ENCODE peak calls at places on chromosomes 2 and 18, in seven cellular contexts. E is psoas muscle, J is retina, L is GM23338, D is transverse colon, C is esophagus squamous epithelium, Y is iPS-NIHi11. B is an unnamed sample.

GRCh38 chr2:121902171-121902591 is 146.7 kb downstream of the TSN start:
- DNase-seq in J (no peak), C (no peak), E (no peak), D (no peak), Y (peak; percentile 58), L (peak; percentile 70), B (no peak)

GRCh38 chr2:118176601-118177000 is 88.3 kb downstream of the INSIG2 start:
- DNase-seq in D (no peak), J (no peak), L (no peak), E (no peak), Y (no peak), C (no peak), B (no peak)

GRCh38 chr2:43542285-43542933 is 53.4 kb downstream of the THADA start:
- DNase-seq in Y (peak; percentile 33), J (peak; percentile 12), C (no peak), L (peak; percentile 42), E (no peak), D (no peak), B (no peak)

GRCh38 chr2:8648441-8648840 is 33.4 kb upstream of the ID2 start:
- DNase-seq in L (no peak), Y (no peak), C (no peak), J (no peak), E (no peak), D (no peak), B (no peak)

GRCh38 chr2:235468978-235469694 is 24.7 kb upstream of the AGAP1 start:
- DNase-seq in E (no peak), J (no peak), C (no peak), Y (peak; percentile 41), L (peak; percentile 22), D (peak; percentile 14), B (no peak)

GRCh38 chr2:24928036-24928435 is 8.0 kb upstream of the ADCY3 start:
- DNase-seq in C (no peak), D (no peak), J (no peak), E (no peak), Y (no peak), L (no peak), B (no peak)

GRCh38 chr2:19541884-19542283 is 183.5 kb upstream of the OSR1 start:
- DNase-seq in L (peak; percentile 61), D (no peak), J (no peak), C (no peak), E (no peak), Y (peak; percentile 29), B (no peak)

GRCh38 chr2:165401285-165401852 is 68.1 kb upstream of the CSRNP3 start:
- DNase-seq in Y (peak; percentile 37), C (no peak), J (peak; percentile 52), L (peak; percentile 90), E (no peak), D (no peak), B (no peak)

GRCh38 chr2:211789984-211790383 is 748.6 kb downstream of the ERBB4 start:
- DNase-seq in E (no peak), D (no peak), Y (no peak), J (no peak), C (no peak), L (no peak), B (no peak)

GRCh38 chr2:237131749-237132148 is 46.1 kb downstream of the COPS8 start:
- DNase-seq in E (no peak), Y (no peak), J (no peak), D (no peak), L (no peak), C (no peak), B (no peak)

GRCh38 chr2:41038408-41038807 is 586.5 kb upstream of the SLC8A1 start:
- DNase-seq in J (no peak), C (no peak), L (no peak), D (no peak), Y (no peak), E (no peak), B (no peak)

GRCh38 chr2:231523451-231524266 is 6.6 kb downstream of the NMUR1 start:
- DNase-seq in E (no peak), Y (no peak), J (no peak), D (no peak), L (no peak), C (no peak), B (no peak)

GRCh38 chr2:3435440-3435839 is 55.9 kb downstream of the TRAPPC12 start:
- DNase-seq in L (no peak), Y (no peak), D (no peak), E (no peak), C (no peak), J (no peak), B (no peak)

GRCh38 chr2:171810409-171810993 is 83.5 kb downstream of the SLC25A12 start:
- DNase-seq in C (no peak), E (no peak), Y (no peak), J (no peak), L (no peak), D (no peak), B (no peak)

GRCh38 chr18:70720607-70721006 is 431.8 kb downstream of the SOCS6 start:
- DNase-seq in C (no peak), Y (no peak), E (no peak), J (no peak), D (no peak), L (no peak), B (no peak)

GRCh38 chr2:149561309-149561926 is 26.2 kb downstream of the MMADHC start:
- DNase-seq in E (no peak), C (no peak), J (peak; percentile 63), L (peak; percentile 66), D (no peak), Y (peak; percentile 14), B (no peak)

GRCh38 chr2:196238836-196239380 is 67.5 kb upstream of the STK17B start:
- DNase-seq in D (no peak), Y (no peak), L (no peak), C (no peak), E (no peak), J (no peak), B (no peak)

GRCh38 chr2:202780514-202781021 is 91.0 kb downstream of the ICA1L start:
- DNase-seq in E (no peak), C (no peak), L (no peak), D (no peak), J (no peak), Y (no peak), B (peak; percentile 43)

GRCh38 chr2:72887032-72887835 is at the start of gene SPR:
- DNase-seq in J (peak; percentile 89), C (no peak), D (peak; percentile 85), Y (peak; percentile 72), E (peak; percentile 83), L (peak; percentile 73), B (peak; percentile 83)

GRCh38 chr2:218878941-218879761 is 1.5 kb upstream of the WNT10A start:
- DNase-seq in D (peak; percentile 59), E (peak; percentile 33), C (no peak), Y (no peak), L (no peak), J (no peak), B (peak; percentile 31)

GRCh38 chr18:48719988-48720654 is 181.3 kb downstream of the CTIF start:
- DNase-seq in Y (no peak), J (peak; percentile 43), D (no peak), E (peak; percentile 75), C (no peak), L (no peak), B (no peak)

GRCh38 chr2:229340086-229340760 is 69.1 kb upstream of the PID1 start:
- DNase-seq in L (no peak), Y (no peak), C (no peak), E (no peak), J (no peak), D (no peak), B (no peak)

GRCh38 chr2:189608799-189609422 is 28.3 kb upstream of the SLC40A1 start:
- DNase-seq in D (no peak), J (no peak), C (no peak), L (no peak), E (no peak), Y (no peak), B (no peak)

GRCh38 chr2:10957396-10957795 is 45.7 kb downstream of the KCNF1 start:
- DNase-seq in Y (no peak), C (no peak), J (no peak), D (no peak), L (no peak), E (no peak), B (no peak)

GRCh38 chr2:127229555-127229954 is 9.5 kb upstream of the CYP27C1 start:
- DNase-seq in L (no peak), C (no peak), D (no peak), E (no peak), J (no peak), Y (no peak), B (no peak)

GRCh38 chr2:110211938-110212858 is at the start of gene MTLN:
- DNase-seq in L (peak; percentile 78), C (no peak), Y (peak; percentile 73), E (peak; percentile 86), J (peak; percentile 96), D (peak; percentile 76), B (peak; percentile 83)